ENCODE peak calls at places on chromosomes 6 and 20, in nine cellular contexts. C, Y, L, B, S, E, H, Z and U are unnamed samples.

GRCh38 chr20:48574383-48574782 is 253.4 kb downstream of the PREX1 start:
- DNase-seq in C (peak), Y (no peak), L (no peak), B (no peak), S (no peak), E (no peak), H (no peak), Z (no peak), U (no peak)

GRCh38 chr6:12873706-12874105 is 157.1 kb downstream of the PHACTR1 start:
- DNase-seq in C (no peak), Y (no peak), L (no peak), B (no peak), S (no peak), E (no peak), H (no peak), Z (no peak), U (no peak)

GRCh38 chr20:54167909-54168872 is 5.6 kb downstream of the CYP24A1 start:
- DNase-seq in C (peak), Y (no peak), L (no peak), B (peak), S (no peak), E (no peak), H (no peak), Z (no peak), U (no peak)

GRCh38 chr6:166739655-166740318 is 112.7 kb upstream of the RPS6KA2 start:
- DNase-seq in C (no peak), Y (no peak), L (no peak), B (no peak), S (no peak), E (no peak), H (no peak), Z (no peak), U (no peak)

GRCh38 chr20:51508158-51508557 is 34.4 kb downstream of the NFATC2 start:
- DNase-seq in C (no peak), Y (no peak), L (no peak), B (no peak), S (peak), E (no peak), H (no peak), Z (no peak), U (no peak)

GRCh38 chr6:150977276-150977675 is 111.8 kb downstream of the MTHFD1L start:
- DNase-seq in C (no peak), Y (no peak), L (no peak), B (no peak), S (no peak), E (no peak), H (no peak), Z (no peak), U (no peak)

GRCh38 chr6:166162599-166163342 is 4.9 kb downstream of the TBXT start:
- DNase-seq in C (no peak), Y (no peak), L (no peak), B (no peak), S (no peak), E (no peak), H (no peak), Z (no peak), U (no peak)

GRCh38 chr6:37904590-37904989 is 85.1 kb downstream of the ZFAND3 start:
- DNase-seq in C (no peak), Y (no peak), L (no peak), B (no peak), S (no peak), E (peak), H (no peak), Z (no peak), U (no peak)

GRCh38 chr6:18477301-18477941 is 90.3 kb downstream of the RNF144B start:
- DNase-seq in C (no peak), Y (peak), L (no peak), B (no peak), S (no peak), E (peak), H (no peak), Z (no peak), U (no peak)

GRCh38 chr6:75528423-75528822 is 34.8 kb upstream of the FILIP1 start:
- DNase-seq in C (no peak), Y (no peak), L (no peak), B (peak), S (no peak), E (peak), H (peak), Z (peak), U (no peak)

GRCh38 chr6:30687659-30688431 is 1.4 kb upstream of the PPP1R18 start:
- DNase-seq in C (no peak), Y (peak), L (no peak), B (peak), S (no peak), E (peak), H (no peak), Z (no peak), U (no peak)

GRCh38 chr6:165441176-165441575 is 131.8 kb upstream of the C6orf118 start:
- DNase-seq in C (no peak), Y (no peak), L (no peak), B (no peak), S (no peak), E (no peak), H (no peak), Z (no peak), U (no peak)

GRCh38 chr20:13865825-13866351 is 81.1 kb downstream of the NDUFAF5 start:
- DNase-seq in C (no peak), Y (no peak), L (no peak), B (peak), S (no peak), E (peak), H (no peak), Z (peak), U (no peak)

GRCh38 chr20:3162080-3162611 is 2.5 kb upstream of the FASTKD5 start:
- DNase-seq in C (no peak), Y (no peak), L (no peak), B (no peak), S (no peak), E (no peak), H (no peak), Z (no peak), U (no peak)

GRCh38 chr6:106832766-106833510 is 141.6 kb downstream of the CD24 start:
- DNase-seq in C (no peak), Y (no peak), L (no peak), B (no peak), S (no peak), E (no peak), H (no peak), Z (no peak), U (no peak)

GRCh38 chr6:55276745-55277627 is 50.3 kb upstream of the GFRAL start:
- DNase-seq in C (peak), Y (no peak), L (peak), B (peak), S (no peak), E (peak), H (peak), Z (peak), U (peak)

GRCh38 chr6:145752638-145753037 is 17.3 kb upstream of the EPM2A start:
- DNase-seq in C (no peak), Y (no peak), L (no peak), B (no peak), S (no peak), E (no peak), H (no peak), Z (no peak), U (no peak)

GRCh38 chr20:34525709-34526416 is 9.6 kb downstream of the DYNLRB1 start:
- DNase-seq in C (peak), Y (no peak), L (peak), B (peak), S (peak), E (peak), H (no peak), Z (peak), U (peak)

GRCh38 chr6:17429381-17430061 is 36.1 kb downstream of the CAP2 start:
- DNase-seq in C (no peak), Y (no peak), L (no peak), B (no peak), S (no peak), E (no peak), H (no peak), Z (no peak), U (no peak)

GRCh38 chr6:56491606-56492328 is 150.9 kb downstream of the DST start:
- DNase-seq in C (no peak), Y (no peak), L (peak), B (peak), S (no peak), E (peak), H (no peak), Z (no peak), U (no peak)

GRCh38 chr6:110886555-110887167 is 12.1 kb downstream of the AMD1 start:
- DNase-seq in C (no peak), Y (no peak), L (no peak), B (no peak), S (no peak), E (no peak), H (no peak), Z (no peak), U (no peak)

GRCh38 chr20:57877995-57878394 is 168.2 kb upstream of the PMEPA1 start:
- DNase-seq in C (no peak), Y (no peak), L (no peak), B (no peak), S (no peak), E (no peak), H (no peak), Z (no peak), U (no peak)

GRCh38 chr20:46357030-46357514 is 48.8 kb upstream of the CDH22 start:
- DNase-seq in C (no peak), Y (no peak), L (no peak), B (no peak), S (no peak), E (no peak), H (no peak), Z (no peak), U (no peak)

GRCh38 chr20:709864-710761 is 34.5 kb upstream of the SCRT2 start:
- DNase-seq in C (no peak), Y (no peak), L (no peak), B (no peak), S (peak), E (no peak), H (peak), Z (no peak), U (no peak)

GRCh38 chr6:131683479-131683878 is 17.7 kb downstream of the OR2A4 start:
- DNase-seq in C (no peak), Y (peak), L (no peak), B (peak), S (no peak), E (no peak), H (no peak), Z (no peak), U (peak)

GRCh38 chr20:17936306-17936790 is 32.2 kb downstream of the SNX5 start:
- DNase-seq in C (no peak), Y (no peak), L (peak), B (no peak), S (no peak), E (peak), H (no peak), Z (no peak), U (no peak)

GRCh38 chr20:47066484-47067270 is 172.0 kb downstream of the EYA2 start:
- DNase-seq in C (no peak), Y (no peak), L (peak), B (no peak), S (no peak), E (no peak), H (no peak), Z (no peak), U (no peak)

GRCh38 chr6:19999319-20000191 is 162.4 kb downstream of the ID4 start:
- DNase-seq in C (peak), Y (no peak), L (peak), B (peak), S (no peak), E (no peak), H (no peak), Z (no peak), U (no peak)

GRCh38 chr20:57943291-57943690 is 233.5 kb upstream of the PMEPA1 start:
- DNase-seq in C (no peak), Y (no peak), L (no peak), B (no peak), S (peak), E (no peak), H (no peak), Z (no peak), U (no peak)

GRCh38 chr6:87909849-87910248 is 137.8 kb upstream of the SPACA1 start:
- DNase-seq in C (no peak), Y (no peak), L (peak), B (peak), S (no peak), E (peak), H (no peak), Z (peak), U (no peak)

GRCh38 chr20:48603116-48603818 is 224.5 kb downstream of the PREX1 start:
- DNase-seq in C (no peak), Y (no peak), L (no peak), B (no peak), S (peak), E (no peak), H (peak), Z (no peak), U (no peak)

GRCh38 chr6:136066005-136066404 is 184.1 kb downstream of the MTFR2 start:
- DNase-seq in C (no peak), Y (no peak), L (no peak), B (peak), S (no peak), E (peak), H (no peak), Z (no peak), U (no peak)

GRCh38 chr6:26475823-26476729 is 18.3 kb downstream of the BTN2A1 start:
- DNase-seq in C (no peak), Y (no peak), L (no peak), B (peak), S (no peak), E (no peak), H (no peak), Z (no peak), U (no peak)

GRCh38 chr6:95576621-95577316 is 566 bp upstream of the MANEA start:
- DNase-seq in C (no peak), Y (peak), L (no peak), B (peak), S (no peak), E (peak), H (no peak), Z (no peak), U (no peak)

GRCh38 chr6:112947507-112947906 is 600.4 kb downstream of the RFPL4B start:
- DNase-seq in C (no peak), Y (no peak), L (no peak), B (no peak), S (no peak), E (no peak), H (no peak), Z (no peak), U (no peak)

GRCh38 chr6:138078491-138078890 is 28.7 kb downstream of the PERP start:
- DNase-seq in C (no peak), Y (no peak), L (no peak), B (no peak), S (no peak), E (no peak), H (no peak), Z (no peak), U (no peak)

GRCh38 chr20:4661191-4661590 is 60.5 kb upstream of the PRND start:
- DNase-seq in C (no peak), Y (peak), L (no peak), B (no peak), S (no peak), E (no peak), H (no peak), Z (no peak), U (no peak)

DNA sequence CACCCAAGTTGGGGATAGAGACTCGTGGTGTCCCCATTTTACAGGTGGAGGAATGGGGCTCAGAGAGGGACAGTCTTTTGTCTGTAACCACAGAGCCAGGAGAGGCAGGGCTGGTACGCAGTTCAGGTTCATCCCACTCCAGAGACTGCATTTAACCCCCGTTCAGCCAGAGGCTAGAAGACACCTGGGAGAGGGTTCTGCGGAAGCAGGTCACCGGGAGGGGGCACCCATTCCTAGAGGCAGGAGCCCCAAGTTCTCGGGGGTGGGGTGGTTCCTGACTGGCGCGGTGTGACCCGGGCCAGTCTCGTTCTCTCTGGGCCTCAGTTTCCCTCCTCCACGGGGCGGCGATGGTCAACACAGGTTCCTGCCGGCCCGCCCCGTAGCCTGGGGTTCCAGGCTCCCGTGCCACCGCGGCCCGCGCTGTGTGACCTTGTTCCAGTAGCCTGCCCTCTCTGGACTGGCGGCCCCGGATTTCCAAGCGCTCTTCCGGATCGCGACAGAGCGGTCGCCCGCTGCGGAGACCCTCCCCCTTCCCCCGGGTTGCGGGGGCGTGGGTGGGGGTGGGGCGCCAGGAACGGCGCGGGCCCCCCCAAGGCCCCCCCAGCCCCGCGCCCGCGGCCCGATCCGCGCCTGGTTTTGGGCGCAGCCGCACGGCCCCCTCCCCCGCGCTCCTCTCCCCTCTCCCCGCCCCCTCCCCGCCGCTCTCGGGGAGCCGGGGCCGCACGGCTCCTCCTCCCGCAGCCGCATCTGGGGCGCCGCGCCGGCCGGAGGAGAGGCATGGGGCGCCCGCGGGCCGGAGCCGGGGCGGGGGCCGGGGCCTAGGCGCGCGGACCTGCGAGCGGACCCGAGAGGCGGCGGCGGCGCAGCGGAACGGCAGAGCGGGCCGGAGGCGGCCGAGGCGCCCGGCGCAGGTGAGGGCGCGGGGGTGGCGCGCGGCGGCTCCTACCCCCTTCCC is at the start of gene DLGAP4:
- DNase-seq in C (no peak), Y (no peak), L (no peak), B (no peak), S (peak), E (no peak), H (peak), Z (no peak), U (no peak)
- TF ChIP-seq CTCF in C (no peak), Y (no peak), L (no peak), B (no peak), S (no peak), E (no peak), H (no peak), Z (peak), U (no peak)

DNA sequence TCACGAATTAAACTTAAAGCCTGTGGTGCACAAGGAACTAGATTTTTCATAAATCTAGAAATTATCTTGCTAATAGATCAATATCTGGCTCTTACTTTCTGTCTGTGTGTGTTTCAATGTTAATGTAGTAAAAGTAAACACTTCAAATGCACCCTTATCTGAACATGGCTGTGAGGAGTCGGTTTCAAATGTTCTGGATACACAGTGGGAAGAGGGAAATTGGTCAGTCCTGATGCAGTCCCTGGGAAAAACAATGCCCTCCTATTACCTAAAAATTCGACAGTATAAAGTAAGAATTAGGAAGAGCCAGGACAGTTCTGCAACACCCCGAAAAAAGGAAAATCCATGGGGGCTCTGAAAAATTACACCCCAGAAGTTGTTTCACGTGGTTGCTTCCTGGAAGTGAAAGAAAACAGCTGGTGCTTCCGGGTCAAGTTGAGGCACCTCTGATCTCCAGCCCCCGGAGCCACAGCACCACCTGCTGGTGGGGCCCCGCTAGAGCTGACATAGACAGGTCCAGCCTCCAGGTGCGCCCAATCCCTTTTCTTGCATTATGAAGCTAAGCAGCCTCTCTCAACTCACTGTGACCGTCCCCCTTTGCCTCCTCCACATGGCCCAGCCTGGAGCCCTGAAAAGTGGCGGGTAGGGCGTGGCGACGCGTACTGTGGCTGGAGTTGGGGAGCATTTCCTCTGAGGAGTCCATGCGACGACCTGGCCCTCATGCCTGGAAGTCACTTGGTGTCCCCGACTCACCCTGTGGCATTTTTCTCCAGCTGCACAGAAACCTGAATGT is 8.3 kb downstream of the SEMG2 start:
- DNase-seq in C (peak), Y (peak), L (no peak), B (peak), S (peak), E (no peak), H (no peak), Z (no peak), U (no peak)
- TF ChIP-seq CTCF in C (peak), Y (peak), L (peak), B (peak), S (peak), E (peak), H (peak), Z (peak), U (peak)

GRCh38 chr20:24305366-24305765 is 164.1 kb upstream of the SYNDIG1 start:
- DNase-seq in C (no peak), Y (no peak), L (no peak), B (no peak), S (no peak), E (no peak), H (no peak), Z (no peak), U (no peak)

GRCh38 chr20:24297928-24298327 is 171.5 kb upstream of the SYNDIG1 start:
- DNase-seq in C (no peak), Y (no peak), L (no peak), B (no peak), S (no peak), E (no peak), H (no peak), Z (no peak), U (no peak)

GRCh38 chr20:24303393-24303792 is 166.0 kb upstream of the SYNDIG1 start:
- DNase-seq in C (no peak), Y (no peak), L (no peak), B (peak), S (no peak), E (peak), H (no peak), Z (no peak), U (peak)
- TF ChIP-seq CTCF in C (no peak), Y (no peak), L (peak), B (no peak), S (no peak), E (peak), H (no peak), Z (peak), U (peak)

GRCh38 chr6:143953922-143954321 is 54.1 kb downstream of the PLAGL1 start:
- DNase-seq in C (no peak), Y (no peak), L (no peak), B (no peak), S (no peak), E (no peak), H (no peak), Z (no peak), U (no peak)
- TF ChIP-seq CTCF in C (no peak), Y (no peak), L (no peak), B (no peak), S (no peak), E (no peak), H (no peak), Z (no peak), U (no peak)

GRCh38 chr6:130677766-130678165 is 149.4 kb upstream of the SMLR1 start:
- DNase-seq in C (no peak), Y (no peak), L (no peak), B (no peak), S (no peak), E (no peak), H (no peak), Z (no peak), U (no peak)

GRCh38 chr6:130677312-130677711 is 149.9 kb upstream of the SMLR1 start:
- DNase-seq in C (no peak), Y (no peak), L (no peak), B (no peak), S (no peak), E (no peak), H (no peak), Z (no peak), U (no peak)

GRCh38 chr6:130676773-130677144 is 150.4 kb upstream of the SMLR1 start:
- DNase-seq in C (no peak), Y (no peak), L (no peak), B (no peak), S (no peak), E (no peak), H (no peak), Z (no peak), U (no peak)

GRCh38 chr6:130675072-130675471 is 152.1 kb upstream of the SMLR1 start:
- DNase-seq in C (no peak), Y (no peak), L (peak), B (peak), S (no peak), E (peak), H (no peak), Z (no peak), U (no peak)

GRCh38 chr6:130676077-130676772 is 151.0 kb upstream of the SMLR1 start:
- DNase-seq in C (no peak), Y (no peak), L (peak), B (no peak), S (no peak), E (peak), H (no peak), Z (no peak), U (no peak)
- TF ChIP-seq CTCF in C (peak), Y (no peak), L (peak), B (no peak), S (no peak), E (no peak), H (no peak), Z (peak), U (peak)

GRCh38 chr6:44234101-44235090 is 11.0 kb downstream of the SLC29A1 start:
- DNase-seq in C (no peak), Y (no peak), L (peak), B (peak), S (peak), E (peak), H (peak), Z (no peak), U (no peak)
- TF ChIP-seq CTCF in C (peak), Y (peak), L (peak), B (peak), S (peak), E (peak), H (peak), Z (peak), U (peak)